ENCODE peak calls at places on chromosomes 12 and 14, in four cellular contexts. U is lower leg skin, V is HFF-Myc, R is choroid plexus epithelial cell. B is an unnamed sample.

GRCh38 chr12:3456809-3457208 is 34.2 kb upstream of the PRMT8 start:
- DNase-seq in U (no peak), V (no peak), R (no peak), B (no peak)

GRCh38 chr14:100622234-100622633 is 35.0 kb upstream of the BEGAIN start:
- DNase-seq in U (no peak), V (no peak), R (no peak), B (no peak)

GRCh38 chr14:32698831-32699230 is 239.8 kb upstream of the NPAS3 start:
- DNase-seq in U (no peak), V (no peak), R (no peak), B (peak; percentile 24)

GRCh38 chr12:15364221-15365170 is 42.2 kb downstream of the PTPRO start:
- DNase-seq in U (no peak), V (no peak), R (no peak), B (peak; percentile 34)

GRCh38 chr12:89479982-89480381 is 44.6 kb downstream of the GALNT4 start:
- DNase-seq in U (no peak), V (no peak), R (no peak), B (no peak)

GRCh38 chr14:73612339-73613045 is at the start of gene ACOT6:
- DNase-seq in U (peak; percentile 91), V (no peak), R (peak; percentile 72), B (peak; percentile 69)

GRCh38 chr12:97024393-97024792 is 117.3 kb downstream of the NEDD1 start:
- DNase-seq in U (no peak), V (no peak), R (no peak), B (no peak)

GRCh38 chr14:31968912-31969311 is 108.2 kb upstream of the ARHGAP5 start:
- DNase-seq in U (no peak), V (no peak), R (no peak), B (no peak)

GRCh38 chr12:117875652-117876491 is 92.9 kb downstream of the KSR2 start:
- DNase-seq in U (no peak), V (no peak), R (peak; percentile 9), B (peak; percentile 25)

GRCh38 chr12:113184098-113184899 is 979 bp downstream of the DDX54 start:
- DNase-seq in U (no peak), V (no peak), R (no peak), B (no peak)

GRCh38 chr12:12214635-12215131 is 52.2 kb downstream of the LRP6 start:
- DNase-seq in U (no peak), V (no peak), R (peak; percentile 67), B (peak; percentile 19)

GRCh38 chr12:12219664-12220063 is 47.2 kb downstream of the LRP6 start:
- DNase-seq in U (no peak), V (no peak), R (no peak), B (no peak)

GRCh38 chr12:12214201-12214600 is 52.6 kb downstream of the LRP6 start:
- DNase-seq in U (no peak), V (no peak), R (no peak), B (no peak)

GRCh38 chr12:12217018-12217359 is 49.9 kb downstream of the LRP6 start:
- DNase-seq in U (no peak), V (no peak), R (no peak), B (no peak)

GRCh38 chr12:12216349-12217017 is 50.4 kb downstream of the LRP6 start:
- DNase-seq in U (no peak), V (no peak), R (no peak), B (no peak)
- H3K4me3 ChIP-seq in U (no peak overlapping the region), V (no peak overlapping the region), R (no peak overlapping the region), B (no peak overlapping the region)

GRCh38 chr12:132568301-132568700 is 42.1 kb downstream of the LRCOL1 start:
- DNase-seq in U (no peak), V (no peak), R (no peak), B (no peak)
- TF ChIP-seq CTCF in U (no peak), V (no peak), R (no peak), B (no peak)

DNA sequence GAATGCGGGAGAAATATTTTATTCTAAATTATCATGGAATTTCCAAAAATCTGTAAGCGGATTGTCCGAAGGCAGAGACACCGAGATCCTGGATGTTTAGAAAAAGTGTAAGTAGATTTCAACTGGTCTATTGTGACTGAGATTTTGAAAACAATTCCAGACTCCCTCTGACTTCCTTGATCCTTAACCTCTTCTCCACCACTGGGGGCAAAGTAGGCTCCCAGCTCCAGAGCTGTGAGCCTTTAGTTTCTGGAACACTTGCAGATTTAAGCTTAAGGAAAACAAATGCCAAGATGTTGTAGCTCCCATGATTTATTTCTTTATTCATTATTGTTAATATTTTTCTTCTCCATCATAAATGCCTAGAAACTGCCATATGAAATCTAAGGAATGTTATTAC is 1320.5 kb upstream of the SEL1L start:
- DNase-seq in U (no peak), V (no peak), R (no peak), B (no peak)
- H3K4me3 ChIP-seq in U (no peak overlapping the region), V (no peak overlapping the region), R (no peak overlapping the region), B (no peak overlapping the region)

DNA sequence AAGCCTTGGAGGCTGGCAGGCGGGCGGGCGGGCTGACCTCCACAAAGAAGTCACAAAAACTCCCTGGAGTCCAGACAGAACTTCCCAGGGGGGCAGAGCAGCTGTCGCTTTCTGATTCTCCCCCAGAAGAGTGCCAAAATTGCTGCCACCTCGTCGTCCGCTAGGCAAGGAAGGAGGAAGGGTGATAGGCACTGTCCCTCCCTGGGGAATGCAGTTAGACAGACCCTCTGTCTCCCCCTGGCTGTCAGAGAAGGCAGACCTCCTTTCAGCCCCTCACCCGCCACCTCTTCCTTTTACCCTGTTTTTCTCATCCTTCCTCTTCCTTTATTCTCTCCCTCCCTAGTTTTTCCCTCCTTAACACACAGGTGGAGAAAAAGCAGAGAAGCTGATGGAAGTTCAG is 18.7 kb downstream of the GRIN2B start:
- DNase-seq in U (no peak), V (no peak), R (no peak), B (no peak)
- TF ChIP-seq CTCF in U (no peak), V (no peak), R (no peak), B (peak; percentile 8)

GRCh38 chr12:6526201-6526600 is 8.1 kb upstream of the GAPDH start:
- DNase-seq in U (no peak), V (no peak), R (no peak), B (no peak)
- H3K4me3 ChIP-seq in U (no peak overlapping the region), V (no peak overlapping the region), R (no peak overlapping the region), B (no peak overlapping the region)